ENCODE peak calls at places on chromosomes 13 and 19, in six cellular contexts. Y, V, Q, K, A and U are unnamed samples. For H3K4me1, the result is how much of the 10 kb centered on the place peaks cover.

GRCh38 chr13:49082653-49083536 is 107.2 kb downstream of the FNDC3A start:
- DNase-seq in A (no peak), K (no peak), Q (no peak), Y (no peak), V (no peak), U (no peak)

GRCh38 chr19:42601811-42602443 is 7.2 kb upstream of the CEACAM8 start:
- DNase-seq in A (no peak), Y (no peak), Q (no peak), V (no peak), K (no peak), U (no peak)

GRCh38 chr13:59750860-59751259 is 412.9 kb downstream of the DIAPH3 start:
- DNase-seq in K (peak), V (peak), Y (no peak), Q (no peak), A (no peak), U (no peak)

GRCh38 chr13:75194717-75195116 is 287.3 kb downstream of the TBC1D4 start:
- DNase-seq in K (no peak), V (no peak), Y (no peak), A (no peak), Q (no peak), U (no peak)

GRCh38 chr19:11699931-11700794 is 38.6 kb downstream of the ZNF823 start:
- DNase-seq in K (peak), Q (peak), A (no peak), V (no peak), Y (no peak), U (no peak)

GRCh38 chr19:29396925-29397324 is 128.9 kb upstream of the VSTM2B start:
- DNase-seq in Q (no peak), K (no peak), Y (no peak), A (no peak), V (no peak), U (no peak)

GRCh38 chr19:47111081-47111589 is 2.4 kb downstream of the ZC3H4 start:
- DNase-seq in K (peak), Y (no peak), A (no peak), V (peak), Q (no peak), U (no peak)

GRCh38 chr13:99063952-99064351 is 86.1 kb upstream of the DOCK9 start:
- DNase-seq in Q (no peak), V (no peak), Y (no peak), A (no peak), K (no peak), U (no peak)

GRCh38 chr13:95199896-95200295 is 101.4 kb downstream of the ABCC4 start:
- DNase-seq in Y (no peak), K (no peak), Q (no peak), A (no peak), V (no peak), U (no peak)

GRCh38 chr13:45333973-45334922 is 6.7 kb downstream of the TPT1 start:
- DNase-seq in Y (no peak), A (no peak), K (no peak), V (no peak), Q (no peak), U (no peak)

GRCh38 chr13:98184796-98185195 is 7.7 kb upstream of the RNF113B start:
- DNase-seq in Q (no peak), Y (no peak), A (no peak), V (no peak), K (no peak), U (no peak)

GRCh38 chr19:2549701-2550191 is 73.8 kb downstream of the GADD45B start:
- DNase-seq in K (no peak), Y (peak), V (no peak), A (peak), Q (no peak), U (no peak)

GRCh38 chr19:14361824-14362223 is 19.4 kb upstream of the ADGRE5 start:
- DNase-seq in V (no peak), Q (no peak), A (no peak), Y (no peak), K (no peak), U (no peak)

GRCh38 chr19:49896863-49897621 is at the start of gene IL4I1:
- DNase-seq in V (no peak), Q (no peak), Y (no peak), K (no peak), A (no peak), U (no peak)

GRCh38 chr13:72565893-72566292 is 161.5 kb downstream of the MZT1 start:
- DNase-seq in Y (no peak), V (no peak), A (no peak), K (peak), Q (no peak), U (no peak)

GRCh38 chr13:63636231-63636993 is 2220.8 kb upstream of the PCDH20 start:
- DNase-seq in K (peak), A (no peak), V (no peak), Q (peak), Y (no peak), U (no peak)

GRCh38 chr19:13959962-13960862 is 7.9 kb downstream of the DCAF15 start:
- DNase-seq in Y (peak), Q (no peak), V (no peak), A (no peak), K (no peak), U (no peak)

GRCh38 chr13:65488606-65489005 is 1741.5 kb downstream of the PCDH9 start:
- DNase-seq in K (no peak), A (no peak), Q (no peak), Y (no peak), V (no peak), U (no peak)

GRCh38 chr19:21109116-21109515 is 27.1 kb downstream of the ZNF714 start:
- DNase-seq in Y (no peak), Q (no peak), K (no peak), V (no peak), A (no peak), U (no peak)

GRCh38 chr19:35309481-35310279 is 17.7 kb downstream of the MAG start:
- DNase-seq in A (peak), K (no peak), Y (peak), V (peak), Q (no peak), U (no peak)

GRCh38 chr13:40328091-40328490 is 338.4 kb downstream of the FOXO1 start:
- DNase-seq in Q (no peak), K (no peak), V (no peak), A (no peak), Y (no peak), U (no peak)

GRCh38 chr13:24097064-24097463 is 63.5 kb upstream of the SPATA13 start:
- DNase-seq in V (no peak), K (no peak), A (no peak), Q (no peak), Y (no peak), U (no peak)

GRCh38 chr19:17420267-17420924 is 549 bp downstream of the MVB12A start:
- DNase-seq in Y (peak), V (peak), K (peak), Q (no peak), A (peak), U (no peak)

GRCh38 chr13:106105153-106105552 is 430.3 kb downstream of the EFNB2 start:
- DNase-seq in K (no peak), A (no peak), Y (no peak), Q (no peak), V (no peak), U (no peak)

GRCh38 chr13:112819816-112820215 is 130.0 kb downstream of the ATP11A start:
- DNase-seq in Q (no peak), K (no peak), V (no peak), Y (no peak), A (no peak), U (no peak)

GRCh38 chr19:33226550-33227241 is 1.0 kb upstream of the SLC7A10 start:
- DNase-seq in A (no peak), Q (no peak), Y (no peak), V (no peak), K (peak), U (peak)

GRCh38 chr13:36420437-36420891 is 11.8 kb upstream of the CCNA1 start:
- DNase-seq in V (peak), A (peak), K (peak), Q (peak), Y (peak), U (peak)

GRCh38 chr19:1273263-1274041 is 1.9 kb upstream of the FAM174C start:
- DNase-seq in V (no peak), K (no peak), Y (no peak), A (no peak), Q (no peak), U (no peak)

GRCh38 chr19:1275976-1276619 is 768 bp downstream of the FAM174C start:
- DNase-seq in Q (no peak), V (no peak), Y (no peak), K (no peak), A (no peak), U (peak)

GRCh38 chr19:1274081-1274851 is 1.1 kb upstream of the FAM174C start:
- DNase-seq in A (peak), K (no peak), V (peak), Y (peak), Q (no peak), U (peak)

GRCh38 chr19:1275260-1275975 is at the start of gene FAM174C:
- DNase-seq in V (peak), Q (no peak), Y (peak), K (peak), A (peak), U (peak)

GRCh38 chr19:1274852-1275259 is 474 bp upstream of the FAM174C start:
- DNase-seq in Q (no peak), V (no peak), K (peak), Y (peak), A (no peak), U (no peak)
- H3K4me3 ChIP-seq in Q (peak), V (peak), K (peak), Y (peak), A (peak), U (peak)

GRCh38 chr19:48371367-48371766 is 7.2 kb downstream of the SYNGR4 start:
- DNase-seq in Y (no peak), V (no peak), Q (no peak), K (no peak), A (no peak), U (no peak)
- H3K4me1 ChIP-seq in Y (under half), V (under half), Q (under half), K (under half), A (under half), U (under half)

GRCh38 chr13:43880451-43880850 is 747 bp downstream of the LACC1 start:
- DNase-seq in K (no peak), Q (no peak), A (no peak), V (no peak), Y (no peak), U (no peak)
- H3K4me3 ChIP-seq in K (no peak), Q (peak), A (peak), V (peak), Y (peak), U (peak)

DNA sequence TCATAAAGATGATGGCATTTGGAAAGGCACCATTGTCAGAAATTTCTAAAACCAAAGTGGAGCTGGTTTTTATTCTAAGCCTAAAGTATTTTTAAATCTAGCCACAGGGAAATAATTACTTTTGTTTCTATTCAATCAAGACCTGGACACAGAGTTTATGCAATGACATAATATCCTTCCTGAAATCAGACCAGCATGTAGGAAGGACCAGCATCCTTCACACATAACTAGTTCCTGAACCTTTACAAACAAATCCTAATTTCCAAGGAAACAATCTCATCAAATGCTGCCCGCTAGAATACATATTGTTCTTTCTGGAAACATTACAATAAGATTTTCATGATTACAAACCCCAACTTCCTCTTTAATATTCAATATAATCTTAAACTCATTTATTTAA is 1.5 kb downstream of the STARD13 start:
- DNase-seq in A (no peak), V (no peak), K (no peak), Y (no peak), Q (no peak), U (no peak)
- H3K4me1 ChIP-seq in A (under half), V (under half), K (under half), Y (under half), Q (under half), U (under half)

GRCh38 chr19:9406798-9407352 is 28.5 kb downstream of the ZNF266 start:
- DNase-seq in Y (peak), Q (no peak), K (peak), V (peak), A (peak), U (peak)
- H3K4me3 ChIP-seq in Y (peak), Q (peak), K (peak), V (peak), A (peak), U (peak)

GRCh38 chr13:110336108-110336507 is 29.0 kb downstream of the COL4A2 start:
- DNase-seq in K (no peak), Y (no peak), Q (no peak), A (no peak), V (no peak), U (no peak)
- H3K4me1 ChIP-seq in K (under half), Y (under half), Q (under half), A (under half), V (under half), U (under half)

GRCh38 chr13:108226184-108226583 is 8.0 kb downstream of the ABHD13 start:
- DNase-seq in Y (no peak), K (peak), V (no peak), Q (no peak), A (no peak), U (no peak)
- H3K4me3 ChIP-seq in Y (no peak), K (peak), V (no peak), Q (no peak), A (no peak), U (no peak)

GRCh38 chr19:798415-799075 is 1.3 kb downstream of the PTBP1 start:
- DNase-seq in A (peak), Y (peak), Q (no peak), K (no peak), V (peak), U (no peak)
- H3K4me1 ChIP-seq in A (half or more), Y (under half), Q (under half), K (under half), V (under half), U (under half)

GRCh38 chr13:30932481-30933333 is at the start of gene TEX26:
- DNase-seq in Y (no peak), A (no peak), K (no peak), V (no peak), Q (no peak), U (no peak)
- H3K4me3 ChIP-seq in Y (no peak), A (peak), K (no peak), V (no peak), Q (no peak), U (no peak)

GRCh38 chr13:38361551-38362262 is 12.1 kb downstream of the UFM1 start:
- DNase-seq in Y (no peak), Q (no peak), V (no peak), K (no peak), A (no peak), U (no peak)
- H3K4me1 ChIP-seq in Y (under half), Q (under half), V (under half), K (under half), A (under half), U (under half)